ENCODE peak calls at places on chromosomes 2 and 18, in seven cellular contexts. M, U, K, H, A, D and I are unnamed samples.

GRCh38 chr2:67824196-67824595 is 238.6 kb downstream of the C1D start:
- DNase-seq in M (no peak), U (no peak), K (no peak), H (no peak), A (no peak), D (no peak), I (no peak)

GRCh38 chr2:212554233-212554632 is 15.6 kb upstream of the ERBB4 start:
- DNase-seq in M (no peak), U (no peak), K (no peak), H (no peak), A (no peak), D (no peak), I (no peak)

GRCh38 chr18:47658498-47658897 is 272.0 kb downstream of the SMAD2 start:
- DNase-seq in M (no peak), U (no peak), K (no peak), H (no peak), A (no peak), D (no peak), I (no peak)

GRCh38 chr2:151842830-151843668 is 14.8 kb upstream of the ARL5A start:
- DNase-seq in M (no peak), U (no peak), K (no peak), H (no peak), A (no peak), D (no peak), I (no peak)

GRCh38 chr2:204110250-204111183 is 174.0 kb downstream of the ICOS start:
- DNase-seq in M (no peak), U (no peak), K (no peak), H (peak; percentile 67), A (no peak), D (no peak), I (peak; percentile 75)

GRCh38 chr2:2234398-2234797 is 96.7 kb downstream of the MYT1L start:
- DNase-seq in M (no peak), U (no peak), K (no peak), H (no peak), A (no peak), D (no peak), I (no peak)

GRCh38 chr2:20855456-20855855 is 32.6 kb upstream of the LDAH start:
- DNase-seq in M (no peak), U (no peak), K (no peak), H (no peak), A (no peak), D (no peak), I (no peak)

GRCh38 chr2:9753276-9753600 is 90.0 kb upstream of the TAF1B start:
- DNase-seq in M (no peak), U (no peak), K (peak; percentile 68), H (peak; percentile 53), A (no peak), D (no peak), I (peak; percentile 64)

GRCh38 chr18:7726522-7726921 is 159.4 kb downstream of the PTPRM start:
- DNase-seq in M (no peak), U (no peak), K (no peak), H (no peak), A (no peak), D (no peak), I (no peak)

GRCh38 chr2:173076557-173077345 is 1.1 kb downstream of the MAP3K20 start:
- DNase-seq in M (peak; percentile 90), U (peak; percentile 47), K (peak; percentile 62), H (peak; percentile 6), A (peak; percentile 63), D (no peak), I (peak; percentile 41)

GRCh38 chr2:38233231-38233983 is 143.7 kb downstream of the ATL2 start:
- DNase-seq in M (no peak), U (peak; percentile 44), K (no peak), H (no peak), A (no peak), D (no peak), I (no peak)

GRCh38 chr2:167380094-167380493 is 491.8 kb downstream of the XIRP2 start:
- DNase-seq in M (no peak), U (no peak), K (no peak), H (no peak), A (no peak), D (no peak), I (no peak)

GRCh38 chr2:219350215-219350937 is 17.8 kb upstream of the RESP18 start:
- DNase-seq in M (no peak), U (no peak), K (no peak), H (no peak), A (no peak), D (no peak), I (no peak)

GRCh38 chr2:181753686-181754085 is 73.4 kb upstream of the NEUROD1 start:
- DNase-seq in M (no peak), U (no peak), K (no peak), H (no peak), A (no peak), D (no peak), I (no peak)

GRCh38 chr2:230254152-230254881 is 28.8 kb downstream of the SP140 start:
- DNase-seq in M (no peak), U (no peak), K (no peak), H (no peak), A (no peak), D (no peak), I (no peak)

GRCh38 chr2:138757376-138757775 is 22.8 kb downstream of the NXPH2 start:
- DNase-seq in M (no peak), U (no peak), K (no peak), H (no peak), A (no peak), D (no peak), I (no peak)

GRCh38 chr2:11123856-11124759 is 31.2 kb upstream of the SLC66A3 start:
- DNase-seq in M (no peak), U (no peak), K (peak; percentile 70), H (peak; percentile 77), A (peak; percentile 77), D (no peak), I (peak; percentile 78)

GRCh38 chr2:219112070-219112421 is 48.6 kb downstream of the NHEJ1 start:
- DNase-seq in M (no peak), U (no peak), K (no peak), H (no peak), A (no peak), D (no peak), I (no peak)

GRCh38 chr2:23566236-23567142 is 181.5 kb downstream of the KLHL29 start:
- DNase-seq in M (no peak), U (no peak), K (peak; percentile 37), H (peak; percentile 9), A (no peak), D (no peak), I (peak; percentile 39)

GRCh38 chr2:110866496-110866895 is 134.1 kb downstream of the ACOXL start:
- DNase-seq in M (no peak), U (no peak), K (no peak), H (peak; percentile 65), A (peak; percentile 10), D (no peak), I (peak; percentile 68)

GRCh38 chr2:42053791-42054656 is 6.2 kb downstream of the PKDCC start:
- DNase-seq in M (no peak), U (peak; percentile 72), K (no peak), H (no peak), A (peak; percentile 70), D (peak; percentile 84), I (no peak)

GRCh38 chr18:47931707-47932103 is 1.2 kb upstream of the SMAD2 start:
- DNase-seq in M (no peak), U (peak; percentile 14), K (peak; percentile 66), H (no peak), A (no peak), D (no peak), I (peak; percentile 30)

GRCh38 chr2:236169741-236170654 is 1.8 kb upstream of the GBX2 start:
- DNase-seq in M (peak; percentile 70), U (no peak), K (no peak), H (no peak), A (no peak), D (no peak), I (no peak)

GRCh38 chr2:3606370-3607124 is 11.6 kb downstream of the COLEC11 start:
- DNase-seq in M (peak; percentile 73), U (no peak), K (no peak), H (no peak), A (no peak), D (no peak), I (no peak)

GRCh38 chr18:47591429-47591828 is 339.0 kb downstream of the SMAD2 start:
- DNase-seq in M (no peak), U (no peak), K (no peak), H (no peak), A (no peak), D (no peak), I (no peak)

GRCh38 chr2:120442923-120443571 is 97.1 kb downstream of the INHBB start:
- DNase-seq in M (peak; percentile 87), U (no peak), K (peak; percentile 51), H (peak; percentile 14), A (peak; percentile 56), D (peak; percentile 74), I (peak; percentile 25)

GRCh38 chr2:31193806-31194205 is 23.5 kb downstream of the CAPN14 start:
- DNase-seq in M (peak; percentile 52), U (no peak), K (no peak), H (no peak), A (no peak), D (no peak), I (no peak)

GRCh38 chr2:170816499-170817246 is at the start of gene GAD1:
- DNase-seq in M (peak; percentile 94), U (no peak), K (peak; percentile 87), H (peak; percentile 73), A (peak; percentile 83), D (peak; percentile 91), I (peak; percentile 73)

GRCh38 chr18:74540689-74541421 is 6.6 kb downstream of the CNDP1 start:
- DNase-seq in M (no peak), U (no peak), K (no peak), H (no peak), A (no peak), D (peak; percentile 73), I (no peak)

GRCh38 chr18:24064701-24065100 is 50.1 kb downstream of the TTC39C start:
- DNase-seq in M (no peak), U (no peak), K (no peak), H (no peak), A (no peak), D (no peak), I (no peak)

GRCh38 chr2:72827999-72828646 is 2.3 kb upstream of the EXOC6B start:
- DNase-seq in M (no peak), U (no peak), K (no peak), H (no peak), A (no peak), D (no peak), I (no peak)

GRCh38 chr18:59229681-59230443 is 9.9 kb downstream of the GRP start:
- DNase-seq in M (no peak), U (no peak), K (no peak), H (no peak), A (no peak), D (no peak), I (no peak)

GRCh38 chr2:238513346-238513745 is 86.6 kb downstream of the ASB1 start:
- DNase-seq in M (no peak), U (no peak), K (peak; percentile 60), H (peak; percentile 20), A (no peak), D (peak; percentile 67), I (peak; percentile 59)

GRCh38 chr2:178756843-178757242 is 50.4 kb downstream of the TTN start:
- DNase-seq in M (no peak), U (no peak), K (no peak), H (no peak), A (no peak), D (no peak), I (no peak)

GRCh38 chr2:189534854-189535253 is 45.7 kb downstream of the SLC40A1 start:
- DNase-seq in M (no peak), U (no peak), K (no peak), H (no peak), A (no peak), D (no peak), I (no peak)

GRCh38 chr2:95574506-95574905 is 17.3 kb upstream of the TRIM43 start:
- DNase-seq in M (no peak), U (no peak), K (no peak), H (no peak), A (no peak), D (no peak), I (no peak)